ENCODE peak calls at places on chromosomes 7 and 10, in eight cellular contexts. L is epithelial cell of esophagus, X is fibroblast of villous mesenchyme, H is ACHN, S is adrenal gland, C is Ammon's horn, W is cardiac fibroblast, Z is COR-L47. U is an unnamed sample.
A peak's percentile ranks its signal among the peaks of the same experiment; 100 is the strongest.

GRCh38 chr10:124339951-124340760 is 78.6 kb downstream of the OAT start:
- DNase-seq in Z (no peak), S (peak; percentile 44), L (peak; percentile 66), W (peak; percentile 94), X (peak; percentile 99), H (no peak), C (no peak), U (no peak)

GRCh38 chr7:41912426-41912825 is 209.5 kb upstream of the INHBA start:
- DNase-seq in S (no peak), Z (no peak), W (no peak), L (peak; percentile 56), C (no peak), H (peak; percentile 41), X (no peak), U (no peak)

GRCh38 chr7:88090233-88090632 is 129.6 kb downstream of the SRI start:
- DNase-seq in X (no peak), H (no peak), W (no peak), S (no peak), Z (no peak), L (no peak), C (no peak), U (no peak)

GRCh38 chr7:101200862-101201599 is at the start of gene MOGAT3:
- DNase-seq in W (no peak), L (no peak), X (no peak), Z (no peak), S (no peak), H (no peak), C (no peak), U (no peak)

GRCh38 chr7:140230862-140231778 is 54.3 kb upstream of the KDM7A start:
- DNase-seq in S (peak; percentile 36), W (peak; percentile 34), H (peak; percentile 45), C (no peak), Z (peak; percentile 53), L (peak; percentile 78), X (peak; percentile 15), U (peak; percentile 38)

GRCh38 chr7:4667776-4668509 is 14.2 kb upstream of the FOXK1 start:
- DNase-seq in W (peak; percentile 94), C (no peak), H (no peak), S (no peak), L (no peak), X (peak; percentile 74), Z (no peak), U (no peak)

GRCh38 chr7:106419455-106420182 is 134.8 kb upstream of the NAMPT start:
- DNase-seq in H (no peak), C (no peak), L (peak; percentile 79), Z (no peak), W (peak; percentile 13), X (no peak), S (no peak), U (no peak)

GRCh38 chr10:29181936-29182335 is 106.9 kb upstream of the LYZL1 start:
- DNase-seq in L (no peak), X (peak; percentile 28), C (no peak), Z (no peak), S (no peak), W (peak; percentile 42), H (no peak), U (no peak)

GRCh38 chr10:43061764-43062163 is 15.1 kb upstream of the RET start:
- DNase-seq in H (no peak), L (no peak), Z (no peak), C (no peak), W (peak; percentile 19), X (no peak), S (no peak), U (no peak)

GRCh38 chr7:157516911-157517781 is 180.3 kb downstream of the DNAJB6 start:
- DNase-seq in Z (no peak), X (no peak), L (no peak), C (no peak), W (no peak), H (no peak), S (no peak), U (no peak)

GRCh38 chr10:23100331-23101030 is 5.1 kb downstream of the MSRB2 start:
- DNase-seq in S (no peak), L (no peak), X (no peak), W (peak; percentile 1), C (no peak), Z (no peak), H (no peak), U (no peak)

GRCh38 chr10:101303087-101303753 is 50.7 kb upstream of the BTRC start:
- DNase-seq in C (no peak), X (no peak), S (no peak), H (no peak), L (no peak), W (no peak), Z (no peak), U (no peak)

GRCh38 chr10:89007129-89007893 is 16.7 kb downstream of the FAS start:
- DNase-seq in Z (no peak), C (no peak), L (no peak), W (no peak), S (no peak), H (no peak), X (no peak), U (no peak)

GRCh38 chr10:116627386-116627933 is 6.7 kb downstream of the PNLIPRP2 start:
- DNase-seq in W (no peak), Z (no peak), L (peak; percentile 15), X (no peak), C (no peak), H (peak; percentile 55), S (peak; percentile 43), U (no peak)

GRCh38 chr7:73799282-73800141 is 29.4 kb upstream of the CLDN3 start:
- DNase-seq in Z (no peak), H (no peak), S (no peak), C (no peak), L (peak; percentile 46), X (no peak), W (peak; percentile 4), U (no peak)

GRCh38 chr7:22001345-22002004 is 55.8 kb upstream of the CDCA7L start:
- DNase-seq in C (peak; percentile 65), X (peak; percentile 68), W (peak; percentile 90), Z (peak; percentile 30), H (peak; percentile 76), L (peak; percentile 89), S (no peak), U (no peak)

GRCh38 chr10:60781678-60782077 is 3.4 kb downstream of the CDK1 start:
- DNase-seq in Z (no peak), H (no peak), C (no peak), L (no peak), X (peak; percentile 39), S (no peak), W (no peak), U (no peak)

GRCh38 chr7:43104874-43105520 is 7.5 kb upstream of the HECW1 start:
- DNase-seq in C (no peak), W (no peak), L (no peak), Z (no peak), X (peak; percentile 12), S (no peak), H (no peak), U (no peak)

GRCh38 chr7:15305002-15305600 is 256.7 kb downstream of the AGMO start:
- DNase-seq in X (peak; percentile 51), S (peak; percentile 45), Z (peak; percentile 41), W (peak; percentile 78), C (peak; percentile 56), L (peak; percentile 68), H (peak; percentile 74), U (no peak)

GRCh38 chr10:10792681-10793080 is 225.0 kb upstream of the CELF2 start:
- DNase-seq in S (no peak), L (peak; percentile 78), H (peak; percentile 75), Z (no peak), C (no peak), W (peak; percentile 95), X (peak; percentile 72), U (no peak)

GRCh38 chr7:100472854-100473499 is 6.0 kb downstream of the TSC22D4 start:
- DNase-seq in X (peak; percentile 51), C (no peak), W (peak; percentile 89), H (peak; percentile 19), S (no peak), Z (no peak), L (peak; percentile 47), U (no peak)

GRCh38 chr7:55185321-55185802 is 166.5 kb downstream of the EGFR start:
- DNase-seq in S (no peak), L (peak; percentile 38), X (peak; percentile 41), C (no peak), W (no peak), H (no peak), Z (no peak), U (no peak)

GRCh38 chr10:11285171-11285570 is 267.5 kb downstream of the CELF2 start:
- DNase-seq in H (no peak), W (no peak), X (no peak), L (no peak), C (no peak), S (no peak), Z (no peak), U (no peak)

GRCh38 chr7:155490697-155491628 is 33.0 kb downstream of the EN2 start:
- DNase-seq in H (no peak), L (no peak), X (no peak), C (peak; percentile 25), S (peak; percentile 33), W (no peak), Z (no peak), U (no peak)

GRCh38 chr7:142331941-142332340 is 74.1 kb upstream of the PRSS58 start:
- DNase-seq in C (no peak), W (no peak), X (no peak), S (no peak), L (no peak), Z (no peak), H (no peak), U (no peak)

GRCh38 chr7:130912086-130912909 is 178.3 kb upstream of the KLF14 start:
- DNase-seq in H (peak; percentile 91), L (peak; percentile 73), Z (no peak), S (no peak), C (no peak), W (peak; percentile 91), X (peak; percentile 87), U (no peak)

GRCh38 chr7:85890244-85890811 is 703.5 kb upstream of the SEMA3D start:
- DNase-seq in X (peak; percentile 10), S (no peak), L (peak; percentile 34), Z (peak; percentile 10), W (peak; percentile 45), C (peak; percentile 35), H (peak; percentile 62), U (no peak)

GRCh38 chr10:93680414-93681047 is 21.9 kb downstream of the FRA10AC1 start:
- DNase-seq in Z (peak; percentile 29), C (peak; percentile 47), S (no peak), W (peak; percentile 65), H (peak; percentile 64), L (peak; percentile 54), X (peak; percentile 48), U (no peak)

GRCh38 chr7:54782314-54782713 is 23.3 kb upstream of the SEC61G start:
- DNase-seq in X (no peak), W (no peak), L (no peak), S (no peak), Z (no peak), H (no peak), C (no peak), U (no peak)

GRCh38 chr10:92405006-92405924 is 114.3 kb downstream of the MARCHF5 start:
- DNase-seq in L (no peak), X (no peak), Z (no peak), C (peak; percentile 6), H (no peak), S (no peak), W (no peak), U (no peak)

U was measured in T-helper 17 cell.